ENCODE peak calls at places on chromosomes 1 and 21, in four cellular contexts. R is adipocyte; X is effector CD4-positive, alpha-beta T cell; J is stimulated activated CD4-positive, alpha-beta T cell treated with anti-CD3 and anti-CD28 coated beads, Interleukin-2, amount 100 ng/mL, for 48 hours. L is an unnamed sample.

GRCh38 chr1:24541711-24542346 is 14.1 kb upstream of the NCMAP start:
- DNase-seq in R (no peak), X (no peak), J (peak; percentile 46), L (no peak)

GRCh38 chr1:203172184-203173115 is 3.2 kb downstream of the MYBPH start:
- DNase-seq in R (peak; percentile 44), X (peak; percentile 41), J (peak; percentile 56), L (peak; percentile 8)

GRCh38 chr1:72918939-72919338 is 636.6 kb upstream of the NEGR1 start:
- DNase-seq in R (no peak), X (no peak), J (no peak), L (no peak)

GRCh38 chr21:34793471-34793870 is 124.7 kb downstream of the CLIC6 start:
- DNase-seq in R (no peak), X (no peak), J (no peak), L (no peak)

GRCh38 chr21:29691616-29692491 is 247.9 kb downstream of the GRIK1 start:
- DNase-seq in R (no peak), X (no peak), J (no peak), L (no peak)

GRCh38 chr1:67713071-67713806 is 28.2 kb downstream of the GADD45A start:
- DNase-seq in R (peak; percentile 71), X (no peak), J (no peak), L (no peak)

GRCh38 chr1:159783724-159784123 is 3.0 kb downstream of the DUSP23 start:
- DNase-seq in R (no peak), X (no peak), J (no peak), L (no peak)

GRCh38 chr1:53530550-53530949 is 71.4 kb downstream of the DMRTB1 start:
- DNase-seq in R (no peak), X (no peak), J (no peak), L (no peak)

GRCh38 chr1:227844320-227845114 is 29.0 kb downstream of the PRSS38 start:
- DNase-seq in R (no peak), X (no peak), J (no peak), L (no peak)

GRCh38 chr1:46481961-46482360 is 7.7 kb upstream of the DMBX1 start:
- DNase-seq in R (no peak), X (no peak), J (no peak), L (no peak)